ENCODE peak calls at places on chromosome 6, in five cellular contexts. One of them, this sample, is unnamed.
A peak's percentile ranks its signal among the peaks of the same experiment; 100 is the strongest.

GRCh38 chr6:94953867-94954631 is 623.3 kb upstream of the MANEA start:
- DNase-seq in MM.1S: peak; percentile 10
- DNase-seq in breast epithelium: no peak
- DNase-seq in cardiac fibroblast: no peak
- DNase-seq in AG09309: no peak
- DNase-seq in this sample: no peak

GRCh38 chr6:106757267-106757666 is 127.9 kb downstream of the QRSL1 start:
- DNase-seq in cardiac fibroblast: no peak
- DNase-seq in AG09309: no peak
- DNase-seq in MM.1S: no peak
- DNase-seq in breast epithelium: no peak
- DNase-seq in this sample: no peak

GRCh38 chr6:10000461-10000992 is 414.3 kb downstream of the TFAP2A start:
- DNase-seq in AG09309: no peak
- DNase-seq in MM.1S: no peak
- DNase-seq in cardiac fibroblast: no peak
- DNase-seq in breast epithelium: no peak
- DNase-seq in this sample: no peak

GRCh38 chr6:90103056-90103793 is 193.4 kb downstream of the BACH2 start:
- DNase-seq in cardiac fibroblast: no peak
- DNase-seq in MM.1S: peak; percentile 63
- DNase-seq in breast epithelium: no peak
- DNase-seq in AG09309: no peak
- DNase-seq in this sample: peak; percentile 53

GRCh38 chr6:150229775-150230561 is 87.1 kb downstream of the PPP1R14C start:
- DNase-seq in AG09309: no peak
- DNase-seq in breast epithelium: no peak
- DNase-seq in cardiac fibroblast: no peak
- DNase-seq in MM.1S: no peak
- DNase-seq in this sample: no peak

GRCh38 chr6:92023410-92023940 is 1395.9 kb downstream of the EPHA7 start:
- DNase-seq in breast epithelium: no peak
- DNase-seq in MM.1S: no peak
- DNase-seq in cardiac fibroblast: no peak
- DNase-seq in AG09309: no peak
- DNase-seq in this sample: no peak

GRCh38 chr6:161736796-161737292 is 463.0 kb upstream of the AGPAT4 start:
- DNase-seq in AG09309: no peak
- DNase-seq in MM.1S: peak; percentile 52
- DNase-seq in breast epithelium: no peak
- DNase-seq in cardiac fibroblast: no peak
- DNase-seq in this sample: no peak

GRCh38 chr6:132285004-132285780 is 116.1 kb downstream of the MOXD1 start:
- DNase-seq in breast epithelium: no peak
- DNase-seq in cardiac fibroblast: no peak
- DNase-seq in AG09309: no peak
- DNase-seq in MM.1S: no peak
- DNase-seq in this sample: no peak

GRCh38 chr6:30163918-30164654 is 740 bp downstream of the TRIM15 start:
- DNase-seq in AG09309: no peak
- DNase-seq in cardiac fibroblast: no peak
- DNase-seq in MM.1S: no peak
- DNase-seq in breast epithelium: no peak
- DNase-seq in this sample: no peak

GRCh38 chr6:141866731-141867502 is 265.8 kb upstream of the GJE1 start:
- DNase-seq in AG09309: no peak
- DNase-seq in MM.1S: no peak
- DNase-seq in cardiac fibroblast: no peak
- DNase-seq in breast epithelium: no peak
- DNase-seq in this sample: no peak

GRCh38 chr6:136696238-136696637 is 96.0 kb downstream of the MAP3K5 start:
- DNase-seq in cardiac fibroblast: peak; percentile 27
- DNase-seq in AG09309: no peak
- DNase-seq in MM.1S: no peak
- DNase-seq in breast epithelium: no peak
- DNase-seq in this sample: no peak

GRCh38 chr6:149451361-149452061 is 33.3 kb downstream of the ZC3H12D start:
- DNase-seq in cardiac fibroblast: no peak
- DNase-seq in breast epithelium: no peak
- DNase-seq in AG09309: no peak
- DNase-seq in MM.1S: no peak
- DNase-seq in this sample: no peak

DNA sequence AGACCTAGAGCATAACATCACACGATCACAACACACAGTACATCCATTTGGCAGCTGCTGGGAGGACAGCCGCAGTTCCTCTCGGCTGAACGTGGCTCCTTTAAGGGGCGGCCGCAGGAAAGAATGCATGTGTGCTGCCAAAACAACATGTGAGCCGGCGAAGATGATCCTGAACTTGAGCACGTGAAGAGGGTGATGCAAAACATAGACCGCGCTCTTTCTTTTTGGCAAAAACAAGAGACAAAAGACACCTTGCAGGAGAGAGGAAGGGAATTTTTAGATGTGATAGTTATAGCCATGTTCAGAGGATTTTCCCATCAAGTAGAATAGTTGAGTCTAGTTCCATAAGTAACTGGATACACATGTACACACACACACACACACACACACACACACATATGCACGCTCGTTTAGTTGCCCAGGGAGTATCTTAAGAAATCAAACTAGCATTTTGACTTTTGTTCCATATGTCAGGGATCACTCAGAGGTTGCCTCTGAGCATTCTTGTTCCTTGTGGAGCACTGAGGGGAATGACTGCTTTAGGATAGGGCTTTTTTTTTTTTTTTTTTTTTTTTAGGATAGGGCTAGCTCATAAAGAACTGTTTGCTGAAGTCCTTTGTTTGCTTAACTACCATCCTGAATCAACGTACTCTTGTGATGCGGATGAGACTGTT is 21.7 kb upstream of the RANBP9 start:
- DNase-seq in MM.1S: no peak
- DNase-seq in breast epithelium: peak; percentile 84
- DNase-seq in cardiac fibroblast: peak; percentile 94
- DNase-seq in AG09309: peak; percentile 53
- DNase-seq in this sample: no peak
- H3K4me3 ChIP-seq in MM.1S: no peak overlapping the region
- H3K4me3 ChIP-seq in breast epithelium: peak overlapping the region; percentile 43
- H3K4me3 ChIP-seq in cardiac fibroblast: peak overlapping the region; percentile 13
- H3K4me3 ChIP-seq in AG09309: peak overlapping the region; percentile 5
- H3K4me3 ChIP-seq in this sample: no peak overlapping the region

GRCh38 chr6:156098858-156099257 is 643.2 kb upstream of the NOX3 start:
- DNase-seq in breast epithelium: no peak
- DNase-seq in cardiac fibroblast: no peak
- DNase-seq in AG09309: no peak
- DNase-seq in MM.1S: no peak
- DNase-seq in this sample: no peak

GRCh38 chr6:156107514-156108150 is 652.0 kb upstream of the NOX3 start:
- DNase-seq in breast epithelium: no peak
- DNase-seq in AG09309: no peak
- DNase-seq in cardiac fibroblast: no peak
- DNase-seq in MM.1S: no peak
- DNase-seq in this sample: no peak

GRCh38 chr6:156102129-156102528 is 646.5 kb upstream of the NOX3 start:
- DNase-seq in AG09309: no peak
- DNase-seq in breast epithelium: no peak
- DNase-seq in MM.1S: no peak
- DNase-seq in cardiac fibroblast: no peak
- DNase-seq in this sample: no peak
- TF ChIP-seq CTCF in AG09309: no peak
- TF ChIP-seq CTCF in breast epithelium: no peak
- TF ChIP-seq CTCF in MM.1S: no peak
- TF ChIP-seq CTCF in cardiac fibroblast: no peak
- TF ChIP-seq CTCF in this sample: peak; percentile 49

DNA sequence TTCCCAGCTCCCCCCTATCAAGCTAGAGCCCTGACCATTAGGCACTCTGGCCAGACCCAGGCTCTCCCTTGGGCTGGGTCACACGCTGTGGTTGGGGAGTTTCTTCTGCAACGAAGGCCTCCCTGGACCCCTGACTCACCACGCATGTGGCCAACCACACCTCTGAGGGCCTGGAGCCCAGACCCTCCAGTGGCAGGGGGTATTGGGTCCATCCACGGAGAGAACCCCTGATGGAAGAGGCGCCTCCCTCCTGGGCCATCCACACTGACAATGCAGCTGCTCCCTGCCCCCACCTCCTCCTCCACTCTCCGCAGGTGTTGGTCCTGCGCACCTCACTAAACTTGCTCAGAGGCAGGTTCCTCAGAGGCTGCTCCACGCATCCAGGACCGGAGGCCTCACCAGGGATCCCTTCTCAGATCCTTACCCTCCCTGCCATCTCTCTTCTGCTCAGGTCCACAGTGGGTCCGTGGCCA is 125.4 kb downstream of the RNASET2 start:
- DNase-seq in AG09309: no peak
- DNase-seq in breast epithelium: no peak
- DNase-seq in MM.1S: no peak
- DNase-seq in cardiac fibroblast: no peak
- DNase-seq in this sample: no peak
- H3K4me3 ChIP-seq in AG09309: no peak overlapping the region
- H3K4me3 ChIP-seq in breast epithelium: no peak overlapping the region
- H3K4me3 ChIP-seq in MM.1S: no peak overlapping the region
- H3K4me3 ChIP-seq in cardiac fibroblast: no peak overlapping the region
- H3K4me3 ChIP-seq in this sample: no peak overlapping the region

DNA sequence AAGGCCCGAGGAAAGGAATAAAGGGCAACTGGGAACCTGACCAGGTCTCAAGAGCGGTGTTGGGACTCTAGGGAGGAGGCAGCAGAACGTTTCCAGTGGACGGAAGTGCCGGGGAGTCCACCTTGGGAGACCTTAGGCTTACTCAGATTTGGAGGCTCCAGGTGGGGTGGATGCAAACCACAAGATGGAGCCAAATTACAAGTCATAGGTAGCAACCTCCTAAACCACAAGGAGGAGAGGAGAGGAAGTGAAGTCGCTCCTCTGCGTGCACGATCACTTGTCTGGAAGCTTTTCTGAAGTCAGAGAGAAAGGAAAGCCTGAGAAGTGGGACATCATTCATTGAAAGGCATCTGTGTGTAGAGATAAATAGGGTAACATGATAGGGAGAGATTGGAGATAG is 9.3 kb downstream of the HLA-DOA start:
- DNase-seq in breast epithelium: no peak
- DNase-seq in cardiac fibroblast: no peak
- DNase-seq in MM.1S: peak; percentile 51
- DNase-seq in AG09309: no peak
- DNase-seq in this sample: no peak
- TF ChIP-seq CTCF in breast epithelium: no peak
- TF ChIP-seq CTCF in cardiac fibroblast: no peak
- TF ChIP-seq CTCF in MM.1S: peak; percentile 48
- TF ChIP-seq CTCF in AG09309: no peak
- TF ChIP-seq CTCF in this sample: peak; percentile 36

GRCh38 chr6:156782691-156783320 is 5.6 kb downstream of the ARID1B start:
- DNase-seq in breast epithelium: no peak
- DNase-seq in cardiac fibroblast: no peak
- DNase-seq in AG09309: no peak
- DNase-seq in MM.1S: no peak
- DNase-seq in this sample: no peak

GRCh38 chr6:156781882-156782631 is 4.9 kb downstream of the ARID1B start:
- DNase-seq in AG09309: no peak
- DNase-seq in breast epithelium: no peak
- DNase-seq in cardiac fibroblast: peak; percentile 15
- DNase-seq in MM.1S: no peak
- DNase-seq in this sample: no peak

GRCh38 chr6:156780117-156780641 is 3.0 kb downstream of the ARID1B start:
- DNase-seq in breast epithelium: peak; percentile 52
- DNase-seq in MM.1S: peak; percentile 82
- DNase-seq in cardiac fibroblast: peak; percentile 93
- DNase-seq in AG09309: peak; percentile 89
- DNase-seq in this sample: peak; percentile 70

GRCh38 chr6:156779206-156780116 is 2.3 kb downstream of the ARID1B start:
- DNase-seq in AG09309: no peak
- DNase-seq in MM.1S: no peak
- DNase-seq in cardiac fibroblast: peak; percentile 32
- DNase-seq in breast epithelium: peak; percentile 34
- DNase-seq in this sample: no peak

DNA sequence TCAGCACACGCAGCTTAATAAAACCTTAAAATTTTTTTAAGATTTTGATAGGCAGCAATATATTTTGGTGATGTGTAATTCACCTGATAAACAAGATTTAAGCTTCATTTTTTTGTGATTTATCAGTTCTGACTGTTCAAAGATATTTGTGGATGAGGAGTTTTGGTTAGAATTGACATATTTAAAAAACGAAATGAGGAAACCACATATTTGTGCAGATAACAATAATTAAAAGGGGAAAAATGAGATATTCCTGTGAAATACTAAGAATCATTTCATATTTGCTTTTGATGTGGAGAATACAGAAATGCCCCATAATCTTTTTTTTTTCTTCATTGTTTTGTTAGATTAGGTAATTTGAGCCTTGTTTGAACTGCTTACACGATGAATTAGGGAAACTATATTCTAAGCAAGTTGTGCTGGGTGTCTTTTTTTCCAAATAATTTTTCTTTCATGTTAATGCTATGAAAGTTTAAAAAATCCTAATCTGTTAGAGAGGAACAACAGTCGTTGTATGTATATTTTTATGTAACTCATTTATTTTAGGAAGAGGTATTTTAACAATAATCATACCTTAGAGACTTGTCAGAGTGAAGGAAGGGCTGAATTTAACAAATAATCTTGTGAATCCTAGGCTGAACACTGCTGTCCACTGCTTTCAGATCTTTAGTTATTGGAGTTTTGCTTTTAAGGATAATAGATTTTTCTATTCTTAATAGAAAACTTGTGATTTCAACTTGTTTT is 4.0 kb downstream of the ARID1B start:
- DNase-seq in AG09309: no peak
- DNase-seq in cardiac fibroblast: no peak
- DNase-seq in breast epithelium: no peak
- DNase-seq in MM.1S: no peak
- DNase-seq in this sample: no peak
- H3K4me3 ChIP-seq in AG09309: peak overlapping the region; percentile 32
- H3K4me3 ChIP-seq in cardiac fibroblast: peak overlapping the region; percentile 61
- H3K4me3 ChIP-seq in breast epithelium: peak overlapping the region; percentile 97
- H3K4me3 ChIP-seq in MM.1S: peak overlapping the region; percentile 79
- H3K4me3 ChIP-seq in this sample: peak overlapping the region; percentile 63

GRCh38 chr6:124793406-124793805 is 168.8 kb upstream of the RNF217 start:
- DNase-seq in AG09309: no peak
- DNase-seq in breast epithelium: no peak
- DNase-seq in cardiac fibroblast: no peak
- DNase-seq in MM.1S: no peak
- DNase-seq in this sample: no peak
- TF ChIP-seq CTCF in AG09309: no peak
- TF ChIP-seq CTCF in breast epithelium: no peak
- TF ChIP-seq CTCF in cardiac fibroblast: no peak
- TF ChIP-seq CTCF in MM.1S: no peak
- TF ChIP-seq CTCF in this sample: no peak

DNA sequence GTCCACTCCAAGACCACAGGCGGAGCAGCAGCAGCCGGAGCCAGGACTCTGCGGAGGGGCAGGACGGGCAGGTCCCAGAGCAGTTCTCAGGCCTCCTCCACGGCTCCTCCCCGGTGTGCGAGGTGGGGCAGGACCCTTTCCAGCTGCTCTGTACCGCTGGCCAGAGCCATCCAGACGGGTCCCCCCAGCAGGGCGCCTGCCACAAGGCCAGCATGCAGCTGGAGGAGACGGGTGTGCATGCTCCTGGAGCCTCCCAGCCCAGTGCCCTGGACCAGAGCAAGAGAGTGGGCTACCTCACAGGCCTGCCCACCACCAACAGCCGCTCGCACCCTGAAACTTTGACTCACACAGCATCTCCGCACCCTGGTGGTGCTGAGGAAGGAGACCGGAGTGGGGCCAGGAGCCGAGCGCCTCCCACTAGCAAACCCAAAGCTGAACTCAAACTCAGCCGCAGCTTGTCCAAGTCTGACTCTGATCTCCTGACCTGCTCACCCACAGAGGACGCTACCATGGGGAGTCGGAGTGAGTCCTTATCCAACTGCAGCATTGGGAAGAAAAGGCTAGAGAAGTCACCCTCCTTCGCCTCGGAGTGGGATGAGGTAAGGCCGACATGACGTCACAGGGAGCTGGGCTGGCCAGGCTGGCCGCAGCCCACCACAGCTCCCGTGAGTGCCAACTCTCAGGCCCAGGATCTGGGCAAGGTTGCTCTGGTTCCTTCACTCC is 123.5 kb downstream of the TCP11 start:
- DNase-seq in breast epithelium: no peak
- DNase-seq in AG09309: no peak
- DNase-seq in MM.1S: no peak
- DNase-seq in cardiac fibroblast: peak; percentile 37
- DNase-seq in this sample: no peak
- H3K4me3 ChIP-seq in breast epithelium: peak overlapping the region; percentile 68
- H3K4me3 ChIP-seq in AG09309: peak overlapping the region; percentile 29
- H3K4me3 ChIP-seq in MM.1S: no peak overlapping the region
- H3K4me3 ChIP-seq in cardiac fibroblast: peak overlapping the region; percentile 7
- H3K4me3 ChIP-seq in this sample: no peak overlapping the region

This sample was measured in GM12864.